ENCODE peak calls at places on chromosomes 16 and 17, in five cellular contexts. One of them, this sample, is unnamed.

GRCh38 chr17:5825717-5826330 is 241.5 kb upstream of the NLRP1 start:
- DNase-seq in NCI-H1436: no peak
- DNase-seq in cardiac muscle cell: no peak
- DNase-seq in mucosa of gallbladder: no peak
- DNase-seq in CD8-positive, alpha-beta memory T cell: no peak
- DNase-seq in this sample: no peak

GRCh38 chr17:51423421-51424160 is 163.2 kb downstream of the UTP18 start:
- DNase-seq in NCI-H1436: no peak
- DNase-seq in cardiac muscle cell: no peak
- DNase-seq in mucosa of gallbladder: no peak
- DNase-seq in CD8-positive, alpha-beta memory T cell: no peak
- DNase-seq in this sample: no peak

GRCh38 chr17:7217113-7217987 is 2.3 kb downstream of the DLG4 start:
- DNase-seq in NCI-H1436: peak
- DNase-seq in cardiac muscle cell: peak
- DNase-seq in mucosa of gallbladder: no peak
- DNase-seq in CD8-positive, alpha-beta memory T cell: no peak
- DNase-seq in this sample: peak

GRCh38 chr17:15348030-15348429 is 6.6 kb upstream of the TEKT3 start:
- DNase-seq in NCI-H1436: peak
- DNase-seq in cardiac muscle cell: no peak
- DNase-seq in mucosa of gallbladder: peak
- DNase-seq in CD8-positive, alpha-beta memory T cell: no peak
- DNase-seq in this sample: no peak

GRCh38 chr17:4678448-4679026 is 25.4 kb downstream of the PELP1 start:
- DNase-seq in NCI-H1436: no peak
- DNase-seq in cardiac muscle cell: peak
- DNase-seq in mucosa of gallbladder: no peak
- DNase-seq in CD8-positive, alpha-beta memory T cell: no peak
- DNase-seq in this sample: no peak

GRCh38 chr17:80347536-80347935 is 67.4 kb upstream of the ENDOV start:
- DNase-seq in NCI-H1436: no peak
- DNase-seq in cardiac muscle cell: no peak
- DNase-seq in mucosa of gallbladder: no peak
- DNase-seq in CD8-positive, alpha-beta memory T cell: no peak
- DNase-seq in this sample: no peak

GRCh38 chr16:11560701-11561439 is 25.8 kb downstream of the LITAF start:
- DNase-seq in NCI-H1436: no peak
- DNase-seq in cardiac muscle cell: no peak
- DNase-seq in mucosa of gallbladder: peak
- DNase-seq in CD8-positive, alpha-beta memory T cell: peak
- DNase-seq in this sample: peak

GRCh38 chr16:57770361-57770760 is 31.9 kb downstream of the KIFC3 start:
- DNase-seq in NCI-H1436: no peak
- DNase-seq in cardiac muscle cell: no peak
- DNase-seq in mucosa of gallbladder: no peak
- DNase-seq in CD8-positive, alpha-beta memory T cell: no peak
- DNase-seq in this sample: no peak

GRCh38 chr16:31131841-31132271 is 3.7 kb downstream of the PRSS8 start:
- DNase-seq in NCI-H1436: no peak
- DNase-seq in cardiac muscle cell: no peak
- DNase-seq in mucosa of gallbladder: peak
- DNase-seq in CD8-positive, alpha-beta memory T cell: no peak
- DNase-seq in this sample: no peak

This sample was measured in NCI-H2171 treated with DMSO at 0.1 percent for 48 hours.